ENCODE peak calls at places on chromosomes 7 and 10, in ten cellular contexts. X is mammary epithelial cell, I is fibroblast of lung, G is stomach, R is lower lobe of right lung, A is transverse colon, Z is K562, L is keratinocyte, K is spleen, W is BJ. U is an unnamed sample. For H3K27me3, the result is how much of the 10 kb centered on the place peaks cover.

GRCh38 chr10:122233857-122234348 is 37.2 kb upstream of the BTBD16 start:
- DNase-seq in X (no peak), I (no peak), G (no peak), R (no peak), A (no peak), Z (no peak), L (no peak), K (no peak), W (no peak), U (no peak)

GRCh38 chr10:17787087-17787942 is 21.8 kb upstream of the MRC1 start:
- DNase-seq in X (peak), I (peak), G (no peak), R (no peak), A (no peak), Z (no peak), L (peak), K (no peak), W (peak), U (peak)

GRCh38 chr10:90579602-90580242 is 278.1 kb downstream of the HTR7 start:
- DNase-seq in X (peak), I (peak), G (no peak), R (no peak), A (no peak), Z (no peak), L (no peak), K (no peak), W (no peak), U (no peak)

GRCh38 chr7:117995850-117996650 is 122.8 kb upstream of the CTTNBP2 start:
- DNase-seq in X (peak), I (peak), G (no peak), R (no peak), A (no peak), Z (no peak), L (no peak), K (no peak), W (no peak), U (no peak)

GRCh38 chr7:133253522-133253882 is 624 bp downstream of the EXOC4 start:
- DNase-seq in X (peak), I (peak), G (no peak), R (no peak), A (peak), Z (peak), L (no peak), K (no peak), W (no peak), U (no peak)

GRCh38 chr7:50656141-50656895 is 91.1 kb upstream of the DDC start:
- DNase-seq in X (no peak), I (no peak), G (no peak), R (no peak), A (peak), Z (no peak), L (no peak), K (no peak), W (no peak), U (no peak)

GRCh38 chr7:30285067-30285530 is 702 bp downstream of the ZNRF2 start:
- DNase-seq in X (no peak), I (peak), G (peak), R (peak), A (peak), Z (peak), L (no peak), K (peak), W (no peak), U (no peak)

GRCh38 chr7:155644971-155645509 is 579 bp downstream of the RBM33 start:
- DNase-seq in X (peak), I (peak), G (peak), R (peak), A (peak), Z (peak), L (no peak), K (peak), W (no peak), U (no peak)

GRCh38 chr7:100629117-100629711 is 12.1 kb downstream of the TFR2 start:
- DNase-seq in X (no peak), I (no peak), G (peak), R (no peak), A (peak), Z (peak), L (no peak), K (no peak), W (no peak), U (no peak)

GRCh38 chr10:97596101-97597055 is 6.9 kb downstream of the C10orf62 start:
- DNase-seq in X (peak), I (peak), G (no peak), R (no peak), A (no peak), Z (no peak), L (no peak), K (no peak), W (peak), U (no peak)

GRCh38 chr7:90720970-90721768 is 125.0 kb downstream of the CDK14 start:
- DNase-seq in X (peak), I (peak), G (peak), R (no peak), A (peak), Z (no peak), L (no peak), K (no peak), W (no peak), U (no peak)

GRCh38 chr10:69948261-69948660 is 104.4 kb upstream of the MACROH2A2 start:
- DNase-seq in X (no peak), I (no peak), G (no peak), R (no peak), A (no peak), Z (no peak), L (no peak), K (peak), W (no peak), U (no peak)

GRCh38 chr10:52215745-52216361 is 98.2 kb upstream of the DKK1 start:
- DNase-seq in X (peak), I (peak), G (peak), R (no peak), A (peak), Z (peak), L (no peak), K (no peak), W (peak), U (peak)

GRCh38 chr10:63266337-63267327 is 133.5 kb downstream of the NRBF2 start:
- DNase-seq in X (no peak), I (no peak), G (no peak), R (no peak), A (no peak), Z (no peak), L (no peak), K (no peak), W (no peak), U (peak)

GRCh38 chr7:108420482-108420908 is 35.7 kb downstream of the NRCAM start:
- DNase-seq in X (no peak), I (peak), G (no peak), R (no peak), A (no peak), Z (no peak), L (no peak), K (no peak), W (no peak), U (no peak)

GRCh38 chr7:82559203-82559805 is 115.7 kb upstream of the CACNA2D1 start:
- DNase-seq in X (peak), I (peak), G (peak), R (no peak), A (peak), Z (no peak), L (no peak), K (no peak), W (no peak), U (no peak)

GRCh38 chr10:62264126-62264525 is 4.5 kb downstream of the RTKN2 start:
- DNase-seq in X (no peak), I (no peak), G (no peak), R (no peak), A (no peak), Z (no peak), L (no peak), K (no peak), W (no peak), U (no peak)

GRCh38 chr10:121976607-121977006 is 1.6 kb upstream of the NSMCE4A start:
- DNase-seq in X (no peak), I (no peak), G (no peak), R (no peak), A (no peak), Z (no peak), L (no peak), K (no peak), W (no peak), U (no peak)

GRCh38 chr10:101400529-101400928 is 46.6 kb downstream of the BTRC start:
- DNase-seq in X (no peak), I (no peak), G (no peak), R (no peak), A (no peak), Z (no peak), L (no peak), K (no peak), W (no peak), U (no peak)

GRCh38 chr10:124646483-124647352 is 97.5 kb downstream of the FAM53B start:
- DNase-seq in X (no peak), I (peak), G (peak), R (peak), A (peak), Z (peak), L (no peak), K (peak), W (peak), U (no peak)

GRCh38 chr7:155829796-155830470 is 17.7 kb upstream of the SHH start:
- DNase-seq in X (no peak), I (no peak), G (no peak), R (no peak), A (no peak), Z (no peak), L (no peak), K (peak), W (no peak), U (no peak)

GRCh38 chr7:108660465-108660864 is 90.8 kb downstream of the DNAJB9 start:
- DNase-seq in X (no peak), I (no peak), G (no peak), R (no peak), A (no peak), Z (peak), L (no peak), K (no peak), W (no peak), U (no peak)

GRCh38 chr7:102154425-102154824 is 132.2 kb upstream of the SH2B2 start:
- DNase-seq in X (no peak), I (no peak), G (no peak), R (no peak), A (no peak), Z (no peak), L (no peak), K (no peak), W (no peak), U (no peak)

GRCh38 chr10:69807122-69807521 is 5.4 kb downstream of the COL13A1 start:
- DNase-seq in X (peak), I (peak), G (no peak), R (no peak), A (no peak), Z (no peak), L (peak), K (no peak), W (peak), U (no peak)

GRCh38 chr7:234712-235553 is 42.6 kb downstream of the FAM20C start:
- DNase-seq in X (peak), I (no peak), G (peak), R (peak), A (peak), Z (no peak), L (no peak), K (no peak), W (peak), U (no peak)

GRCh38 chr7:108459922-108460551 is 3.8 kb upstream of the NRCAM start:
- DNase-seq in X (peak), I (peak), G (no peak), R (no peak), A (no peak), Z (peak), L (no peak), K (no peak), W (no peak), U (no peak)

GRCh38 chr10:10725196-10725595 is 292.5 kb upstream of the CELF2 start:
- DNase-seq in X (no peak), I (no peak), G (no peak), R (no peak), A (no peak), Z (no peak), L (no peak), K (no peak), W (no peak), U (no peak)

GRCh38 chr10:34058922-34059614 is 724.6 kb upstream of the NRP1 start:
- DNase-seq in X (no peak), I (no peak), G (no peak), R (no peak), A (no peak), Z (no peak), L (no peak), K (peak), W (no peak), U (no peak)

GRCh38 chr10:116802474-116802873 is 46.8 kb upstream of the ENO4 start:
- DNase-seq in X (no peak), I (no peak), G (no peak), R (no peak), A (no peak), Z (no peak), L (no peak), K (no peak), W (no peak), U (no peak)

GRCh38 chr10:132696728-132697567 is 89.0 kb downstream of the NKX6-2 start:
- DNase-seq in X (no peak), I (no peak), G (no peak), R (peak), A (no peak), Z (no peak), L (no peak), K (peak), W (no peak), U (no peak)

GRCh38 chr10:3548096-3548495 is 236.9 kb downstream of the KLF6 start:
- DNase-seq in X (no peak), I (peak), G (no peak), R (no peak), A (no peak), Z (no peak), L (no peak), K (no peak), W (no peak), U (no peak)

GRCh38 chr7:28395806-28396205 is 16.5 kb upstream of the CREB5 start:
- DNase-seq in X (no peak), I (peak), G (no peak), R (no peak), A (no peak), Z (no peak), L (no peak), K (no peak), W (no peak), U (no peak)

GRCh38 chr7:151088856-151089699 is 2.8 kb downstream of the AGAP3 start:
- DNase-seq in X (peak), I (peak), G (peak), R (peak), A (peak), Z (no peak), L (no peak), K (peak), W (no peak), U (no peak)

GRCh38 chr7:118731854-118732253 is 507.4 kb downstream of the ANKRD7 start:
- DNase-seq in X (no peak), I (no peak), G (no peak), R (no peak), A (no peak), Z (no peak), L (no peak), K (no peak), W (no peak), U (no peak)

DNA sequence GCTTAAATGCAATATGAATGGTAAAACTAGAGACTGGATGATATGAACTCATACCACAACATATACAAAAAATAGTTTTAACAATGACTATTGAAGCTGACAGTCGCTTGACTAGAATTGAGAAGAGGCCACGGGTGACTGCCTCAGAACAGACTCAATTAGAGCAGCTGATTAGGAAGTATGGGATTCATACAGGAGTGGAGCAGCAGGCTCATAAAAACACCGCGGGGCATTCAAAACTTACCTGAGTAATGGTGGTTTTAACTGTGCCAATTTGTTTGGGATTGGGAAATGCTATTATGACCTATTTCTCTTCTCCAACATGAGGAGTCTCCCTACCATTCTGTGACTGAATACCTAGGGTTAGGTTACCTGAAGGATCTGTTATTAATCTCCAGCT is 2.1 kb downstream of the CADPS2 start:
- DNase-seq in X (peak), I (no peak), G (no peak), R (no peak), A (no peak), Z (no peak), L (no peak), K (no peak), W (no peak), U (no peak)
- H3K27me3 ChIP-seq in X (under half), I (under half), G (under half), R (under half), A (under half), Z (under half), L (under half), K (under half), W (under half), U (under half)

GRCh38 chr7:158585721-158586498 is 1.7 kb downstream of the PTPRN2 start:
- DNase-seq in X (no peak), I (no peak), G (peak), R (no peak), A (peak), Z (no peak), L (no peak), K (peak), W (no peak), U (no peak)
- H3K27me3 ChIP-seq in X (under half), I (under half), G (under half), R (half or more), A (half or more), Z (under half), L (under half), K (half or more), W (under half), U (under half)

GRCh38 chr10:92470026-92470425 is 103.9 kb downstream of the IDE start:
- DNase-seq in X (no peak), I (no peak), G (no peak), R (no peak), A (no peak), Z (no peak), L (no peak), K (no peak), W (no peak), U (no peak)
- H3K27me3 ChIP-seq in X (under half), I (under half), G (under half), R (under half), A (under half), Z (under half), L (under half), K (under half), W (under half), U (under half)

GRCh38 chr10:23193435-23194074 is 1.4 kb downstream of the PTF1A start:
- DNase-seq in X (no peak), I (no peak), G (no peak), R (no peak), A (no peak), Z (no peak), L (no peak), K (no peak), W (no peak), U (no peak)

GRCh38 chr10:23194966-23195845 is 3.1 kb downstream of the PTF1A start:
- DNase-seq in X (no peak), I (no peak), G (no peak), R (peak), A (no peak), Z (no peak), L (no peak), K (no peak), W (no peak), U (no peak)

GRCh38 chr10:23192741-23193434 is 776 bp downstream of the PTF1A start:
- DNase-seq in X (no peak), I (no peak), G (no peak), R (no peak), A (no peak), Z (no peak), L (no peak), K (no peak), W (no peak), U (no peak)

GRCh38 chr10:23195846-23196200 is 3.7 kb downstream of the PTF1A start:
- DNase-seq in X (no peak), I (no peak), G (no peak), R (no peak), A (no peak), Z (no peak), L (no peak), K (no peak), W (no peak), U (no peak)

DNA sequence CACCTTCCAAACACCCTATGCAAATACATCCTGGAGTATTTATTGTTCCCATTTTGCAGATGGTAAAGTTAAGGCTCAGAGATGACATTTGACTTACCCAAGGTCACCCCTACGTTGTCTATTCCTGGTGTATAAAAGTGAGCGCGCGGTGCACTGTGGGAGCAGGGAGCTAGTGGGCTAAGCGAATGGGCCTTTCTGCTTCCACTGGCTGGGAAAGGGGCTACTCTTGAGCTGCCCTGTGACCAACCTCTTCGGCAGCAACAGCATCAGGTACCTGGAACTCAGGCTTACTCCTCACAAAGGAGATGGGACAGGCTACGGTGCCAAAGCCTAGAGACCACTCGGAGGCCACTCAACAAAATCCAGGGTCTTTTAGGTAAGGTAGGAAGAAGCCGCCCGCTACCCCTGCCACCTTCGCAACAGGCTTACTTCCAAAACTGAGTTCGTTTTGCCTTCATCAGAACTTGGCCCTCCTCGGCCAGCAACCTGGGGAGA is 2.4 kb downstream of the PTF1A start:
- DNase-seq in X (no peak), I (no peak), G (no peak), R (no peak), A (no peak), Z (no peak), L (no peak), K (no peak), W (no peak), U (no peak)
- H3K27me3 ChIP-seq in X (half or more), I (under half), G (under half), R (half or more), A (half or more), Z (under half), L (half or more), K (half or more), W (under half), U (under half)

GRCh38 chr10:70974351-70974901 is 86.1 kb upstream of the PCBD1 start:
- DNase-seq in X (peak), I (peak), G (no peak), R (no peak), A (no peak), Z (peak), L (no peak), K (peak), W (no peak), U (no peak)

GRCh38 chr10:70978181-70978580 is 89.8 kb upstream of the PCBD1 start:
- DNase-seq in X (no peak), I (no peak), G (no peak), R (no peak), A (no peak), Z (no peak), L (no peak), K (no peak), W (no peak), U (no peak)

GRCh38 chr10:70974920-70975319 is 86.6 kb upstream of the PCBD1 start:
- DNase-seq in X (no peak), I (no peak), G (no peak), R (no peak), A (no peak), Z (no peak), L (no peak), K (peak), W (no peak), U (no peak)

GRCh38 chr10:70977621-70978020 is 89.3 kb upstream of the PCBD1 start:
- DNase-seq in X (no peak), I (no peak), G (no peak), R (no peak), A (no peak), Z (no peak), L (no peak), K (no peak), W (no peak), U (no peak)

DNA sequence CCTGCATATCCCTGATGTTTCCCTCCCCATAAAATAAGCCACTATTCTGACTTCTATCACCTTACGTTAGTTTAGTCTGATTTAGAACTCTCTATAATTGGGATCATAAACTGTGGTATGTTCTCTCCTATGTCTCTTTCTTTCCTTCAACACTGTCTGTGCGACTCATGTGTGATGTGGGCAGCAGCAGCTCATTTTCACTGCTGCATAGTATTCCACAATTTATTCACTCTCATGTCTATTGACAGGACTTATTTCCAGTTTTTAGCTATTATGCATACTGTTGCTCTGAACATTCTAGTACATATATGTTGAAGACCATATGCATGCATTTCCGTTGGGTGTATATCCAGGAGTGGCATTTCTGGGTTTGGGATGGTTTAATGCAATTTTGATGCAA is 87.7 kb upstream of the PCBD1 start:
- DNase-seq in X (no peak), I (no peak), G (no peak), R (no peak), A (no peak), Z (no peak), L (no peak), K (no peak), W (no peak), U (no peak)
- H3K27me3 ChIP-seq in X (under half), I (under half), G (under half), R (under half), A (under half), Z (under half), L (under half), K (under half), W (under half), U (under half)

DNA sequence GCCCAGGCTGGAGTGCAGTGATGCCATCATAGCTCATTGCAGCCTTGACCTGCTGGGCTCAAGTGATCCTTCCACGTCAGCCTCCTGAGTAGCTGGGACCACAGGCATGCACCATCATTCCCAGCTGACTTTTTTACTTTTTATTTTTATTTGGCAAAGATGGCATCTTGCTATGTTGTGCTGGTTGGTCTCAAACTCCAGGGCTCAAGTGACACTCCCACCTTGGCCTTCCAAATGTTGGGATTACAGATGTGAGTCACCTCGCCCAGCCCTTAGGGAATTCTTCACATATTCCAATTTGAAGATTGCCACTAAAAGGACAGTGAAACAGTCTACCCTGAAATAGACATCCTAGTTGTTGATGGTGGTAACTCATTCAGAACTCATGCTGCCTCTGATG is 27.7 kb downstream of the SUGCT start:
- DNase-seq in X (no peak), I (peak), G (no peak), R (no peak), A (no peak), Z (no peak), L (no peak), K (no peak), W (no peak), U (no peak)
- H3K27me3 ChIP-seq in X (under half), I (under half), G (under half), R (under half), A (under half), Z (under half), L (under half), K (under half), W (under half), U (under half)